ENCODE peak calls at places on chromosomes 3 and 15, in six cellular contexts. N is A549, F is right lobe of liver, T is neural progenitor cell, U is fibroblast of lung, O is thyroid gland. L is an unnamed sample.

GRCh38 chr3:63809607-63810006 is 9.5 kb upstream of the C3orf49 start:
- DNase-seq in N (no peak), F (no peak), T (no peak), U (peak), O (no peak), L (peak)

GRCh38 chr3:62554264-62554799 is 181.0 kb upstream of the FEZF2 start:
- DNase-seq in N (peak), F (no peak), T (peak), U (no peak), O (peak), L (no peak)

GRCh38 chr3:19155375-19155774 is 7.1 kb downstream of the KCNH8 start:
- DNase-seq in N (no peak), F (no peak), T (no peak), U (no peak), O (no peak), L (no peak)

GRCh38 chr15:44471885-44472284 is 44.5 kb downstream of the CTDSPL2 start:
- DNase-seq in N (no peak), F (no peak), T (no peak), U (no peak), O (no peak), L (no peak)

GRCh38 chr3:48561045-48561736 is 2.4 kb downstream of the UCN2 start:
- DNase-seq in N (no peak), F (no peak), T (peak), U (peak), O (peak), L (no peak)

GRCh38 chr15:78638658-78639314 is 2.2 kb downstream of the CHRNB4 start:
- DNase-seq in N (peak), F (peak), T (peak), U (peak), O (peak), L (no peak)

GRCh38 chr3:161672478-161672877 is 175.9 kb downstream of the OTOL1 start:
- DNase-seq in N (no peak), F (no peak), T (no peak), U (no peak), O (no peak), L (no peak)

GRCh38 chr15:57752426-57752825 is 45.9 kb downstream of the POLR2M start:
- DNase-seq in N (no peak), F (no peak), T (peak), U (no peak), O (no peak), L (no peak)

GRCh38 chr15:54859982-54860381 is 336.8 kb downstream of the RSL24D1 start:
- DNase-seq in N (no peak), F (no peak), T (no peak), U (no peak), O (no peak), L (no peak)

GRCh38 chr15:62254137-62254934 is 89.3 kb upstream of the C2CD4B start:
- DNase-seq in N (peak), F (peak), T (peak), U (peak), O (peak), L (no peak)

GRCh38 chr3:146559388-146559787 is 15.0 kb upstream of the PLSCR1 start:
- DNase-seq in N (no peak), F (no peak), T (no peak), U (no peak), O (no peak), L (no peak)

GRCh38 chr3:42804831-42805821 is 836 bp upstream of the HIGD1A start:
- DNase-seq in N (no peak), F (peak), T (peak), U (peak), O (no peak), L (no peak)

GRCh38 chr3:134364061-134364935 is 9.9 kb downstream of the AMOTL2 start:
- DNase-seq in N (peak), F (peak), T (peak), U (peak), O (peak), L (peak)

GRCh38 chr3:50201573-50202315 is 3.3 kb upstream of the SLC38A3 start:
- DNase-seq in N (no peak), F (peak), T (no peak), U (no peak), O (no peak), L (no peak)

GRCh38 chr15:35937380-35937779 is 391.4 kb upstream of the DPH6 start:
- DNase-seq in N (no peak), F (no peak), T (no peak), U (no peak), O (no peak), L (no peak)

GRCh38 chr3:110664148-110664547 is 407.5 kb upstream of the NECTIN3 start:
- DNase-seq in N (no peak), F (no peak), T (no peak), U (peak), O (no peak), L (no peak)

GRCh38 chr3:99425930-99426329 is 212.5 kb upstream of the COL8A1 start:
- DNase-seq in N (no peak), F (no peak), T (no peak), U (no peak), O (no peak), L (no peak)

GRCh38 chr15:65184305-65184943 is 718 bp downstream of the CLPX start:
- DNase-seq in N (peak), F (peak), T (peak), U (peak), O (peak), L (no peak)

GRCh38 chr3:47020311-47020710 is 40.8 kb downstream of the NBEAL2 start:
- DNase-seq in N (no peak), F (no peak), T (no peak), U (no peak), O (no peak), L (no peak)

GRCh38 chr3:53730565-53730964 is 115.7 kb downstream of the CHDH start:
- DNase-seq in N (no peak), F (peak), T (no peak), U (peak), O (peak), L (no peak)

GRCh38 chr3:71389191-71389590 is 194.3 kb downstream of the FOXP1 start:
- DNase-seq in N (no peak), F (no peak), T (no peak), U (no peak), O (no peak), L (no peak)

GRCh38 chr3:104810896-104811295 is 555.8 kb upstream of the ALCAM start:
- DNase-seq in N (no peak), F (no peak), T (no peak), U (no peak), O (no peak), L (no peak)

GRCh38 chr3:36653095-36653494 is 111.3 kb downstream of the DCLK3 start:
- DNase-seq in N (peak), F (no peak), T (no peak), U (peak), O (no peak), L (no peak)

GRCh38 chr3:50168388-50168787 is 13.3 kb downstream of the SEMA3F start:
- DNase-seq in N (no peak), F (no peak), T (peak), U (no peak), O (peak), L (no peak)

GRCh38 chr15:33675246-33675645 is 293.1 kb upstream of the CHRM5 start:
- DNase-seq in N (peak), F (no peak), T (peak), U (peak), O (no peak), L (no peak)

GRCh38 chr15:47861186-47861585 is 143.9 kb downstream of the SEMA6D start:
- DNase-seq in N (no peak), F (no peak), T (peak), U (no peak), O (no peak), L (no peak)

GRCh38 chr15:25727116-25727515 is 136.0 kb downstream of the ATP10A start:
- DNase-seq in N (no peak), F (peak), T (no peak), U (no peak), O (no peak), L (no peak)

GRCh38 chr3:21752749-21753347 is 1.8 kb upstream of the ZNF385D start:
- DNase-seq in N (peak), F (no peak), T (peak), U (peak), O (no peak), L (no peak)

GRCh38 chr15:53389271-53389670 is 370.2 kb downstream of the WDR72 start:
- DNase-seq in N (no peak), F (no peak), T (peak), U (no peak), O (no peak), L (no peak)

GRCh38 chr3:13346481-13347389 is 73.4 kb downstream of the NUP210 start:
- DNase-seq in N (no peak), F (no peak), T (peak), U (no peak), O (no peak), L (no peak)

GRCh38 chr15:95300958-95301357 is 1029.5 kb upstream of the NR2F2 start:
- DNase-seq in N (no peak), F (no peak), T (no peak), U (peak), O (no peak), L (no peak)

GRCh38 chr3:59753805-59754204 is 704.0 kb upstream of the CFAP20DC start:
- DNase-seq in N (no peak), F (no peak), T (no peak), U (no peak), O (no peak), L (no peak)

GRCh38 chr15:69613182-69613581 is 160.6 kb downstream of the RPLP1 start:
- DNase-seq in N (no peak), F (no peak), T (no peak), U (no peak), O (no peak), L (no peak)

GRCh38 chr15:60137711-60138396 is 133.7 kb downstream of the FOXB1 start:
- DNase-seq in N (no peak), F (no peak), T (no peak), U (peak), O (no peak), L (no peak)

GRCh38 chr3:182605882-182606611 is 187.3 kb upstream of the ATP11B start:
- DNase-seq in N (no peak), F (no peak), T (no peak), U (no peak), O (no peak), L (no peak)

GRCh38 chr15:31333119-31333518 is 6.5 kb downstream of the KLF13 start:
- DNase-seq in N (no peak), F (no peak), T (no peak), U (no peak), O (peak), L (no peak)

GRCh38 chr15:67781061-67781460 is 44.2 kb upstream of the SKOR1 start:
- DNase-seq in N (no peak), F (no peak), T (no peak), U (no peak), O (no peak), L (no peak)

DNA sequence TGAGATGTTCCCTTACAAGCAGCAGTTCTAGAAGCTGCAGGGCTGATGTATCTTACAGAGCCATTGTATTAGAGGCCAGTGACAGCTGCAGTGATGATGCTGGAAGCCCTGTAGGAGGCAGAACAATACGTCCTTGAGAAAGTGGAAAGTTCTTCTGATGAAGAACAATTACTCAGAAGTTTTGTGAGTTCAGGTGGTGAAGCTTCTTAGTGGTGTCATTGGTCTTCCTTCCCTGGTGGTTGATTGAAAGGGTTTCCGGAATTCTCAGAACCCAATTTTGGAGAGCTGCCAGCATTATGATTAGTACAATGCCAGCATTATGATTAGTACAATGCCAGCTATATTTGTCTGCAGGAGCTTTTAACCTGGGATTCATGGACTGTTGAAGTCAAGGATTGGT is 356.4 kb downstream of the MFSD1 start:
- DNase-seq in N (no peak), F (no peak), T (peak), U (peak), O (no peak), L (no peak)
- TF ChIP-seq CTCF in N (no peak), F (no peak), T (no peak), U (no peak), O (no peak), L (no peak)

GRCh38 chr15:40754883-40755815 is at the start of gene RMDN3:
- DNase-seq in N (peak), F (peak), T (peak), U (peak), O (peak), L (no peak)

GRCh38 chr15:40751745-40752144 is 3.3 kb downstream of the RMDN3 start:
- DNase-seq in N (no peak), F (no peak), T (no peak), U (no peak), O (no peak), L (no peak)

GRCh38 chr15:40754574-40754882 is 526 bp downstream of the RMDN3 start:
- DNase-seq in N (no peak), F (peak), T (peak), U (no peak), O (peak), L (no peak)

GRCh38 chr15:40756938-40757337 is 1.9 kb upstream of the RMDN3 start:
- DNase-seq in N (no peak), F (no peak), T (no peak), U (no peak), O (no peak), L (no peak)

DNA sequence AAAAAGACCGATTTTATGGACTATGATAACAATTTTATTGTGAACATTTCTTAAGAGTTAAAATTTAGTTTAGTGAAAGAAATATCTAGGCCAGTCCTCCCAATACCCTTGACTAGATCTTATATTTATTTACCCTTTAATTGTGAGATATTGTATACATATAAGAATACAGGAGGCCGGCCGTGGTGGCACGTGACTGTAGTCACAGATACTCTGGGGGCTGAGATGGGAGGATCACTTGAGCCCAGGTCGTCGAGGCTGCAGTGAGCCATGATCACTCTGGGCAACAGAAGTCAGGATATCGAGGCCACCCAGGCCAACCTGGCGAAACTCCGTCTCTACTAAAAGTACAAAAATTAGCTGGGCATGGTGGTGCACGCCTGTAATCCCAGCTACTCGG is 767 bp upstream of the RMDN3 start:
- DNase-seq in N (no peak), F (no peak), T (no peak), U (no peak), O (no peak), L (no peak)
- H3K4me3 ChIP-seq in N (peak), F (peak), T (peak), U (peak), O (peak), L (peak)

DNA sequence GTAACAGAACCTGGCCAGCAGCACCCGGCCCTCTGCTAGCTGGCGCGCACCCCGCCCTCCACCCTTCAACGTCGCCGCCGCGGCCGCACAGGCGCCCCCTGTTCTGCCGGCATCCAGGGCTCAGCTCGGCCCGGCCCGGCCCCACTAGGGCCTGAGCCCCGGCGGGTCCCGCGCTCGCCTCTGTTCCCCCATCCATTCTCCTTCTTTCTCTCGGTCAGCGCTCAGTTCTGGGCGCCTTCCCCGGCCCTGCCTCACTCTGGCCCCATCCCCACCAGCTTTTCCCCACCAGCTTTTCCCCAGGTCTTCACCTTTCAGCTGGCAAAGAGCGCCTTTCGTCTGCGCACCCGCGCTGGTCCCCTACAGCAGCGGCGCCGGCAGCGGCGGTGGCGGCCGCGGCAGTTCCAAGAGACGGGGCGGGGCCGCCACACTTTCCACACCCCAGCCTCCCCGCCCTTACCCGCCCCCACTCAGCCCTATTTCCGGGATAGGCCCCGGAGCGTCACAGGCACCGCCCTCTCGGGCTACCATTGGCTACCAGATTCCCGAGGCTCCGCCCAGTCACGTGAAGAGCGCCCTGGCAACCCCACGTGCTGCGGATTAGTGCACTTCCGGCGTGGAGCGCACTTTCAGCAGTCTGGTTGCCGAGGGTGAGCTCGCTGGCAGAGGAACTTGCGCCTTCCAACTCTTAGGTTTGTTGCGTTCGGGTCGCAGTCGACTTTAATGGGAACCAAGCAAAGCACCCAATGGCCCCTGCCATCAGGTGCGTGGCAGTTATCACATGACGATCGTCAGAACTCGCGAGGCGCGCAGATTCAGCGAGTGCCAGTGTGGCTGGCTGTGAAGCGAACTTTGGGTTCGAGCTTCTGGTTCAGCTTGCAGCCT is at the start of gene EIF5A2:
- DNase-seq in N (peak), F (peak), T (peak), U (peak), O (peak), L (peak)
- TF ChIP-seq CTCF in N (no peak), F (no peak), T (no peak), U (no peak), O (no peak), L (no peak)

DNA sequence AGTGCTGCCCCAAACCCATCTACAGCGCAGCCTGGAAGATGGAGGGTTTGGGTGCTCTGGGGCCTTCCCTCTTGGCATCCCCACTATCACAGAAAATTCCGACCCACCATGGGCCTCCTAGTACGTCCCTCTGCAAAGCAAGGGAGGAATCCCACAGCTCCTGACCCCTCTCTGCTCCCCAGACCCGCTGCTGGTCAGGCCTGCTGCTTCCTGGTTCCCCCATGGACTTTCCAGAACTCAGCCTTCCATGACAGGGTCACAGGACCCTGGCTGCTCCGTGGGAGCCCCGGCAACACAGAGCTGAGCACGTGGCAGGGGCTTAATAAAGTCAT is 3.1 kb upstream of the LOXL1 start:
- DNase-seq in N (no peak), F (no peak), T (no peak), U (no peak), O (no peak), L (no peak)
- H3K4me3 ChIP-seq in N (no peak), F (no peak), T (no peak), U (peak), O (no peak), L (no peak)

GRCh38 chr3:128011140-128011539 is 41.1 kb upstream of the SEC61A1 start:
- DNase-seq in N (peak), F (peak), T (peak), U (peak), O (peak), L (no peak)
- TF ChIP-seq CTCF in N (peak), F (peak), T (peak), U (peak), O (no peak), L (peak)

GRCh38 chr3:140294058-140294457 is 359.1 kb downstream of the CLSTN2 start:
- DNase-seq in N (no peak), F (no peak), T (no peak), U (no peak), O (no peak), L (no peak)
- H3K4me3 ChIP-seq in N (no peak), F (no peak), T (no peak), U (no peak), O (no peak), L (no peak)

DNA sequence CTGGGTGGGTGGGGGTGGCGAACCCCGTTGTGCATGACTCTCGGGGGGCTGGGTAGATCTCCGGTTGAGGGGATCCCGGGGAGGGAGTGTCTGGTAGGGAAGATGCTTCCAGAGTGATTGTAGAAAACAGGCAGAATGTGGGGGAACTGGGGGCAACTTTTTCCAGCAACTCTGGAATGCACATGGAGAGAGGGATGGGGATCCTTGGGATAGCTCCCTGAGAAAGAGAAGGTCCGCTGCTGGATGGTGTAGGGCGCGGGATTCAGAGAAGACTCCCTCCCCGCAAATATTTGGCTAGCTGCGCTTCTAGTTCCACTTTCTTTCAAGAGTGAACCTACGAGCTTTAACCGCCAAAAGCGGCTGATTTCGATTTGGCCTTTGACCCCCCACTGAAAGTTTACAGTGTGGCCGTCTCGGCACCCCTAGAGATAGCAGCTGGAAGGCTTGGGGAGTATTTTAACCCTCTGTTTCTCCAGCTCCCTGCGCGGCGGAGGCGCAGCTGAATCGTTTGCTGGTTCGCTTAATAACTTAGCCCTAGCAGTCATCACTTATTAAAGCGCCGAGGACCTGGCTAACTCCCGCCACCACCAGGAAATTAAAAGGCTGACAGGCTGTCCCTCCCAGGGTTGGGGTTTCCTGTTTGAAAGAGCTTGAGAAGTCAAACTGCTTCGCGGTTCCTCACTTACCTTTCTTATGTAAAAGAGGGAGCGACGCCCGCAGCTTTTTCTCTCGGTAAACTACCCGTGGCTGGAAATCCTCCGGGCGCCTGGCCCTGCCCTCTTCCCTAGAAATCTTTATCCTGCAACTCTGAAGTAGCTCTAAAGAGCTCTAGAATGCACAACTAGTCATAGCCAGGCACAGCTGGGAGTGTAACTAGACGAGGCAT is 1.2 kb downstream of the PHLDB2 start:
- DNase-seq in N (peak), F (peak), T (peak), U (peak), O (peak), L (no peak)
- TF ChIP-seq CTCF in N (peak), F (peak), T (peak), U (peak), O (peak), L (peak)